ENCODE peak calls at places on chromosome 2, in six cellular contexts. C is K562, P is HepG2, E is H9, R is mesendoderm, J is DND-41. T is an unnamed sample.

GRCh38 chr2:103103678-103104077 is 341.8 kb downstream of the TMEM182 start:
- DNase-seq in C (no peak), P (no peak), E (no peak), R (no peak), J (no peak), T (no peak)

GRCh38 chr2:33190393-33190937 is 243.7 kb downstream of the LTBP1 start:
- DNase-seq in C (no peak), P (no peak), E (no peak), R (peak), J (no peak), T (no peak)

GRCh38 chr2:112153501-112153900 is 15.3 kb downstream of the FBLN7 start:
- DNase-seq in C (no peak), P (no peak), E (no peak), R (no peak), J (no peak), T (no peak)

GRCh38 chr2:9256570-9257043 is 50.0 kb downstream of the ASAP2 start:
- DNase-seq in C (no peak), P (no peak), E (peak), R (peak), J (no peak), T (no peak)

GRCh38 chr2:131039908-131040660 is 53.2 kb downstream of the FAM168B start:
- DNase-seq in C (no peak), P (no peak), E (no peak), R (no peak), J (no peak), T (no peak)

GRCh38 chr2:157170299-157170698 is 87.2 kb upstream of the GALNT5 start:
- DNase-seq in C (no peak), P (no peak), E (no peak), R (no peak), J (no peak), T (no peak)

GRCh38 chr2:203959265-203960034 is 22.9 kb downstream of the ICOS start:
- DNase-seq in C (no peak), P (no peak), E (no peak), R (no peak), J (no peak), T (no peak)

GRCh38 chr2:10286216-10287037 is 16.3 kb upstream of the HPCAL1 start:
- DNase-seq in C (no peak), P (no peak), E (no peak), R (no peak), J (no peak), T (no peak)

GRCh38 chr2:230472619-230473018 is 56.6 kb downstream of the SP100 start:
- DNase-seq in C (no peak), P (no peak), E (no peak), R (no peak), J (no peak), T (no peak)

GRCh38 chr2:8684885-8685696 is 3.2 kb downstream of the ID2 start:
- DNase-seq in C (peak), P (peak), E (peak), R (peak), J (peak), T (no peak)

GRCh38 chr2:164917296-164917903 is 37.9 kb downstream of the SLC38A11 start:
- DNase-seq in C (no peak), P (peak), E (peak), R (peak), J (no peak), T (no peak)

GRCh38 chr2:164911832-164912231 is 43.5 kb downstream of the SLC38A11 start:
- DNase-seq in C (no peak), P (peak), E (no peak), R (no peak), J (no peak), T (no peak)

GRCh38 chr2:164910091-164910899 is 45.0 kb downstream of the SLC38A11 start:
- DNase-seq in C (no peak), P (peak), E (no peak), R (peak), J (peak), T (no peak)

GRCh38 chr2:164913011-164913410 is 42.3 kb downstream of the SLC38A11 start:
- DNase-seq in C (no peak), P (no peak), E (no peak), R (peak), J (no peak), T (no peak)

DNA sequence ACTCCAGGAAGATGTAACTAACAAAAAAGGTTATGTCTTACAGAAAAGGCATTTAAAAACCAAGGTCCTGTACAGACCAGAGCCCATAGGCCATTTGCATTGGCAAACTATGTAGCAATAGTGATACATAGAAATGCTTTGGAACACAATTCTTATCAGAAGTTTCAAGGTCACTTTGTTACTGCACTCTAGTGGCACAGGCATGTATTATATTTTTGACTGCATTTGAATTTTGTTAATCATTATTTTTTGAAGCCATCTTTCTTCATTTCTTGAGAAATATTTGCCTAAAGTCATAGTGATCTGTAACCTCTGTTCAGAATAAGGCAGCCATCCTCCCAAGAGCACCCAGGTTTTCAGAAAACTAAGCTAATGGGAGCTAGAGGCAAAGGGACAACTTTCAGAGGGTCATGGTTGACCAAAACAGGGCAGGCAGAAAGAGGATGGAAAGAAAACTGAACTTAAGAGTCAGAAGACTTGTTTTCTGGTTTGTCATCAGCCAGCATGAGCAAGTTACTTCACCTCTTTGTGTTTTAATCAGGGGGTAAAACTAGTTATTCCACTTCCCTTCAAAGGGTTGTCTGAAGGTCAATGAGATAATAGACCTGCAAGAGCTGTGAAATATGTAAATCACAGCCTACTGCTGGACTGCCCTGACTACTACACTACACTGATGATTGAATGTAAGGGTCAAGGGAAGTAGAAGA is 41.5 kb downstream of the SLC38A11 start:
- DNase-seq in C (no peak), P (peak), E (no peak), R (peak), J (no peak), T (no peak)
- H3K9ac ChIP-seq in C (no peak), P (no peak), E (no peak), R (no peak), J (no peak), T (no peak)

DNA sequence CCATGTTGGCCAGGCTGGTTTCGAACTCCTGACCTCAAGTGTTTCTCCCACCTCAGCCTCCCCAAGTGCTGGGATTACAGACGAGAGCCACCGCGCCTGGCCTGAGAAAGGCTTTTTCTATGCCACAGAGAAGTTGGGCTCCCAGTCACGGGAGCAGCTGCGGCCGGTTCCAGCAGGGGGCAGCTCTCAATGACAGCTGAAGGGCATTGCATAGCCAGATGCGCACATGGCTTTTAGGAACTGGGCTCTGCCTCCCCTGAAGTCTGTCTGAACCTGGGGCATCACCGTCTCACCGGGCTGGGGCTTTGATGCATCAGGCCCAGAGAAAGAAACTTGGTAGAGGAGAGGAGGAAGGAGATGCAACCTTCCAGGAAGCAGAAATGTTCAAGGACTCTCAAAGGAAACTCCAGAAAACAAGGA is 84.2 kb upstream of the LAPTM4A start:
- DNase-seq in C (peak), P (peak), E (peak), R (peak), J (peak), T (no peak)
- H3K27ac ChIP-seq in C (no peak), P (no peak), E (no peak), R (no peak), J (no peak), T (peak)

DNA sequence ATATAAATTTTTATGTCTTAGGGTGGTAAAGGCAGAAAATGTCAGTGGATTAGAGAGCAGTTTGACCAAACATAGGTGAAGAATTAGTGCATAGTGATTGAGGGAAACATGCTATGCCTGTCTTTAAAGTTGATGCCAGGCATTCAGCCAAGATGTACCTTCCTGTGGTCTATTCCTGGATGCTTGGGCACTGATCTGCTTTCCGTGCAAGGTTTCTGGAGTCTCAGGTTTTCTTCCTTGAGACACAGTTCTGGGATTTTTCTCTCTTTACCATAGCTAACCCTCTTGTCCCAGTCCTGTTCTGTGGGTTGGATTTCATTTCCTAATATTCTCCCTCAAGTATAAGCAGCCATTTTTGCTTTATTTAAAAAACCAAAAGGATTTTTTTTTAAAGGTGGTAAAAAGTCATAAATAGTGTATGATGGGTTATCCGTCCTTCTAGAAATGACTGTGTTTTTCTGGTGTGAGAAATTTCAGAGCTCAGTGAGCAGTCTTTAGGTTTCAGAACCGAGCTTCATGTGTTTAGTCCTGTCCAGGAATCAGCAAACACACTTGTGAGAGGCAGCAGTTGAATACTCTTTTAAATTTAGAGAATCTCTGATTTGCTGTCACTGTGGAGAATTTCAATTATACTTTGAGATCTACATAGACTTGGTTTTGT is 43.0 kb upstream of the CYBRD1 start:
- DNase-seq in C (no peak), P (no peak), E (no peak), R (no peak), J (no peak), T (no peak)
- H3K9ac ChIP-seq in C (no peak), P (no peak), E (no peak), R (no peak), J (no peak), T (no peak)

GRCh38 chr2:215460682-215461081 is 24.8 kb upstream of the FN1 start:
- DNase-seq in C (no peak), P (peak), E (no peak), R (no peak), J (no peak), T (no peak)
- H3K27ac ChIP-seq in C (no peak), P (no peak), E (no peak), R (no peak), J (no peak), T (peak)

GRCh38 chr2:37000988-37001556 is 34.7 kb upstream of the STRN start:
- DNase-seq in C (no peak), P (no peak), E (no peak), R (no peak), J (no peak), T (no peak)
- H3K9ac ChIP-seq in C (no peak), P (no peak), E (no peak), R (no peak), J (no peak), T (no peak)

GRCh38 chr2:218806346-218806978 is 24.5 kb downstream of the CYP27A1 start:
- DNase-seq in C (no peak), P (peak), E (no peak), R (peak), J (peak), T (peak)
- H3K27ac ChIP-seq in C (no peak), P (peak), E (no peak), R (no peak), J (no peak), T (no peak)